ENCODE peak calls at places on chromosomes 2 and 18, in nine cellular contexts. N is breast epithelium, W is right lobe of liver, R is transverse colon, M is ovary, P is A549, V is K562, O is adrenal gland, T is tibial nerve. U is an unnamed sample.
A peak's percentile ranks its signal among the peaks of the same experiment; 100 is the strongest.

GRCh38 chr2:127011136-127011740 is 95.7 kb downstream of the BIN1 start:
- DNase-seq in N (no peak), W (no peak), R (no peak), M (no peak), P (no peak), V (no peak), O (no peak), T (no peak), U (peak; percentile 40)

GRCh38 chr18:21740724-21741510 is at the start of gene MIB1:
- DNase-seq in N (no peak), W (peak; percentile 70), R (peak; percentile 58), M (peak; percentile 99), P (no peak), V (peak; percentile 74), O (peak; percentile 61), T (no peak), U (peak; percentile 60)

GRCh38 chr18:58615150-58616132 is 13.4 kb downstream of the ALPK2 start:
- DNase-seq in N (no peak), W (no peak), R (peak; percentile 21), M (no peak), P (no peak), V (no peak), O (peak; percentile 3), T (no peak), U (no peak)

GRCh38 chr2:29841386-29842004 is 79.9 kb downstream of the ALK start:
- DNase-seq in N (no peak), W (no peak), R (no peak), M (no peak), P (peak; percentile 21), V (peak; percentile 72), O (peak; percentile 18), T (no peak), U (peak; percentile 18)

GRCh38 chr2:135163306-135163705 is 111.2 kb downstream of the RAB3GAP1 start:
- DNase-seq in N (no peak), W (no peak), R (no peak), M (no peak), P (no peak), V (no peak), O (no peak), T (no peak), U (no peak)

GRCh38 chr2:157480182-157480961 is 36.5 kb upstream of the CYTIP start:
- DNase-seq in N (no peak), W (peak; percentile 94), R (peak; percentile 21), M (no peak), P (no peak), V (no peak), O (peak; percentile 26), T (peak; percentile 19), U (no peak)

GRCh38 chr2:21774691-21775090 is 650.9 kb downstream of the TDRD15 start:
- DNase-seq in N (no peak), W (no peak), R (no peak), M (no peak), P (no peak), V (no peak), O (no peak), T (no peak), U (no peak)

GRCh38 chr2:188512456-188512855 is 220.8 kb downstream of the GULP1 start:
- DNase-seq in N (no peak), W (no peak), R (no peak), M (no peak), P (peak; percentile 65), V (no peak), O (no peak), T (no peak), U (no peak)

GRCh38 chr2:203225423-203226039 is 13.3 kb upstream of the CYP20A1 start:
- DNase-seq in N (no peak), W (no peak), R (no peak), M (no peak), P (peak; percentile 36), V (no peak), O (peak; percentile 49), T (no peak), U (no peak)

DNA sequence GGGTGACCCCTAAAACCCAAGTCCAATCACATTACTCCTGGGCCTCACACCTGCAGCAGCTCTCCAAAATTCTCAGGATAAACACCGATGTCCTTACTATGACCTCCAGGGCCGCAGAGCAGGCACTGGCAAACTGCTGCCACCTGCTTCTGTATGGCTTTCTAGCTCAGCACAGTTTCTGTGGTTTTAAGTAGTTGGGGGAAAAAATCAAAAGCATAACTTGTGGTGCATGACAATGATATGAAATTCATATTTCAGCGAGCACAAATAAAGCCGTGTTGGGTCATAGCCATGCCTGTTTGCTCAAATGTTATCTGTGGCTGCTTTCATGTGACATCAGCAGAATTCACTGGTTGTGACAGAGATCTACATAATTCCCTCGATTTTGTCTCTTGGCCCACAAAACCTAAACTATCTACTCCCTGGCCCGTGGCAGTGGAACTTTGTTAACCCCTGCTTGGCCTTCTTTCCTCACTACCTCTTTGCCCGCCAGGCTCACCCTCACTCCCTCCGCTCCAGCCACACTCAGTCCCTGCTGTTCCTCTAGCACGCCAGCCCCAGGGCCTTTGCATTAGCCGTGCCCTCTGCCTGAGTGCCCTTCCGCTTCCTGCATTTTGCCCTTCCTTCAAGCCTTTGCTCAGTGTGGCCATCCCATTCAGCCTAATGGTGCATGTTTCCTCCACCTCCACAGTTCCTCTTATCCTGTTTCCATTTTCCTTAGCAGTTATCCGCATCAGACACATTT is 108.3 kb downstream of the AGAP1 start:
- DNase-seq in N (no peak), W (no peak), R (no peak), M (no peak), P (no peak), V (no peak), O (no peak), T (no peak), U (no peak)
- TF ChIP-seq POLR2A in N (no peak), W (no peak), R (no peak), M (no peak), P (no peak), V (no peak), O (no peak), T (no peak), U (no peak)

GRCh38 chr2:8531481-8531880 is 150.4 kb upstream of the ID2 start:
- DNase-seq in N (no peak), W (no peak), R (no peak), M (no peak), P (no peak), V (no peak), O (no peak), T (no peak), U (no peak)
- H3K27ac ChIP-seq in N (no peak overlapping the region), W (no peak overlapping the region), R (no peak overlapping the region), M (no peak overlapping the region), P (no peak overlapping the region), V (no peak overlapping the region), O (no peak overlapping the region), T (no peak overlapping the region), U (no peak overlapping the region)

GRCh38 chr18:6917082-6917481 is 187.6 kb downstream of the ARHGAP28 start:
- DNase-seq in N (no peak), W (no peak), R (no peak), M (no peak), P (no peak), V (no peak), O (no peak), T (no peak), U (no peak)

GRCh38 chr18:6921571-6921970 is 192.1 kb downstream of the ARHGAP28 start:
- DNase-seq in N (no peak), W (no peak), R (no peak), M (no peak), P (no peak), V (no peak), O (no peak), T (no peak), U (no peak)

GRCh38 chr18:6923220-6923619 is 193.7 kb downstream of the ARHGAP28 start:
- DNase-seq in N (no peak), W (no peak), R (no peak), M (no peak), P (no peak), V (no peak), O (no peak), T (no peak), U (no peak)

GRCh38 chr18:6920099-6920955 is 190.8 kb downstream of the ARHGAP28 start:
- DNase-seq in N (no peak), W (peak; percentile 53), R (peak; percentile 73), M (peak; percentile 58), P (peak; percentile 63), V (peak; percentile 47), O (peak; percentile 70), T (peak; percentile 29), U (peak; percentile 42)
- TF ChIP-seq POLR2A in N (no peak), W (no peak), R (no peak), M (no peak), P (no peak), V (no peak), O (no peak), T (no peak), U (no peak)

DNA sequence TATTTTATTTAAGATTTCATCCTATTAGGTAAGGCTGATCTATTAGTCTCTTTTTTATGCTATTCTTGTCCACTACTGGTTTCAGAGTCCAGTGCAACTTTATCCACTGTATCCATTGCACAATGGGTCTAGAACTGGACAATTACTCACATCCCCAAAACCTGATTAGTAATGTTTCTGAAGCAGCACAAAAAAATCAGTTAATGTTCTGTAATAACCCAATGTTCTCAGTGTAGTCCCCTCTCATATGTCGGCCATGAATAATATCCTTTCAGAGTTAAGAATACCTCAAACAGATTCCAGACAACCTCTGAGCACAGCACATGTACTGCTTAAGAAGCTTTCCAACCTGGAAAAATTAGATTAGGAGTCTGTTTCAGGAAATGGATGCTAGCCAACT is 29.7 kb downstream of the MGAT4A start:
- DNase-seq in N (no peak), W (no peak), R (no peak), M (no peak), P (no peak), V (no peak), O (no peak), T (no peak), U (no peak)
- H3K27ac ChIP-seq in N (peak overlapping the region; percentile 72), W (peak overlapping the region; percentile 35), R (peak overlapping the region; percentile 89), M (no peak overlapping the region), P (no peak overlapping the region), V (no peak overlapping the region), O (peak overlapping the region; percentile 40), T (no peak overlapping the region), U (peak overlapping the region; percentile 64)

GRCh38 chr2:35503738-35504160 is 851.8 kb upstream of the CRIM1 start:
- DNase-seq in N (no peak), W (no peak), R (no peak), M (no peak), P (no peak), V (no peak), O (no peak), T (no peak), U (no peak)
- TF ChIP-seq POLR2A in N (no peak), W (no peak), R (no peak), M (no peak), P (no peak), V (no peak), O (no peak), T (no peak), U (no peak)

GRCh38 chr2:112154246-112155110 is 16.3 kb downstream of the FBLN7 start:
- DNase-seq in N (no peak), W (no peak), R (no peak), M (no peak), P (no peak), V (no peak), O (no peak), T (no peak), U (no peak)
- H3K27ac ChIP-seq in N (no peak overlapping the region), W (no peak overlapping the region), R (no peak overlapping the region), M (no peak overlapping the region), P (no peak overlapping the region), V (no peak overlapping the region), O (no peak overlapping the region), T (no peak overlapping the region), U (no peak overlapping the region)

U was measured in uterus.